ENCODE peak calls at places on chromosomes 3 and 15, in six cellular contexts. One of them, this sample, is unnamed.
A peak's percentile ranks its signal among the peaks of the same experiment; 100 is the strongest.

GRCh38 chr15:92365079-92365478 is 28.6 kb upstream of the ST8SIA2 start:
- DNase-seq in breast epithelium: no peak
- DNase-seq in psoas muscle: no peak
- DNase-seq in HL-60: no peak
- DNase-seq in tibial nerve: no peak
- DNase-seq in ascending aorta: no peak
- DNase-seq in this sample: no peak

GRCh38 chr3:65811050-65811766 is 227.5 kb downstream of the MAGI1 start:
- DNase-seq in breast epithelium: no peak
- DNase-seq in psoas muscle: no peak
- DNase-seq in HL-60: no peak
- DNase-seq in tibial nerve: no peak
- DNase-seq in ascending aorta: peak; percentile 66
- DNase-seq in this sample: peak; percentile 70

GRCh38 chr3:47057212-47057671 is 77.8 kb downstream of the NBEAL2 start:
- DNase-seq in breast epithelium: no peak
- DNase-seq in psoas muscle: no peak
- DNase-seq in HL-60: no peak
- DNase-seq in tibial nerve: no peak
- DNase-seq in ascending aorta: no peak
- DNase-seq in this sample: no peak

GRCh38 chr15:77162872-77163633 is 92.1 kb upstream of the TSPAN3 start:
- DNase-seq in breast epithelium: no peak
- DNase-seq in psoas muscle: no peak
- DNase-seq in HL-60: peak; percentile 54
- DNase-seq in tibial nerve: no peak
- DNase-seq in ascending aorta: no peak
- DNase-seq in this sample: no peak

GRCh38 chr3:39264053-39264452 is 15.8 kb downstream of the CX3CR1 start:
- DNase-seq in breast epithelium: no peak
- DNase-seq in psoas muscle: no peak
- DNase-seq in HL-60: peak; percentile 75
- DNase-seq in tibial nerve: no peak
- DNase-seq in ascending aorta: no peak
- DNase-seq in this sample: no peak

GRCh38 chr15:78950906-78951840 is 6.3 kb upstream of the CTSH start:
- DNase-seq in breast epithelium: no peak
- DNase-seq in psoas muscle: no peak
- DNase-seq in HL-60: no peak
- DNase-seq in tibial nerve: no peak
- DNase-seq in ascending aorta: no peak
- DNase-seq in this sample: no peak

GRCh38 chr15:64246364-64247189 is 83.8 kb upstream of the PPIB start:
- DNase-seq in breast epithelium: no peak
- DNase-seq in psoas muscle: no peak
- DNase-seq in HL-60: peak; percentile 48
- DNase-seq in tibial nerve: no peak
- DNase-seq in ascending aorta: no peak
- DNase-seq in this sample: no peak

GRCh38 chr3:187750041-187750512 is 4.8 kb upstream of the BCL6 start:
- DNase-seq in breast epithelium: peak; percentile 89
- DNase-seq in psoas muscle: peak; percentile 73
- DNase-seq in HL-60: no peak
- DNase-seq in tibial nerve: no peak
- DNase-seq in ascending aorta: no peak
- DNase-seq in this sample: no peak

GRCh38 chr3:13404625-13405452 is 15.3 kb downstream of the NUP210 start:
- DNase-seq in breast epithelium: no peak
- DNase-seq in psoas muscle: no peak
- DNase-seq in HL-60: no peak
- DNase-seq in tibial nerve: no peak
- DNase-seq in ascending aorta: no peak
- DNase-seq in this sample: no peak

GRCh38 chr3:62214850-62215249 is 158.5 kb downstream of the FEZF2 start:
- DNase-seq in breast epithelium: no peak
- DNase-seq in psoas muscle: no peak
- DNase-seq in HL-60: no peak
- DNase-seq in tibial nerve: no peak
- DNase-seq in ascending aorta: no peak
- DNase-seq in this sample: no peak

GRCh38 chr3:36895488-36896409 is 49.1 kb downstream of the TRANK1 start:
- DNase-seq in breast epithelium: no peak
- DNase-seq in psoas muscle: no peak
- DNase-seq in HL-60: no peak
- DNase-seq in tibial nerve: no peak
- DNase-seq in ascending aorta: no peak
- DNase-seq in this sample: no peak

GRCh38 chr15:71295242-71296031 is 180.2 kb downstream of the THSD4 start:
- DNase-seq in breast epithelium: no peak
- DNase-seq in psoas muscle: no peak
- DNase-seq in HL-60: no peak
- DNase-seq in tibial nerve: no peak
- DNase-seq in ascending aorta: peak; percentile 81
- DNase-seq in this sample: no peak

GRCh38 chr3:12015627-12016026 is 11.4 kb downstream of the SYN2 start:
- DNase-seq in breast epithelium: no peak
- DNase-seq in psoas muscle: no peak
- DNase-seq in HL-60: no peak
- DNase-seq in tibial nerve: no peak
- DNase-seq in ascending aorta: no peak
- DNase-seq in this sample: no peak

GRCh38 chr3:52777959-52778805 is 783 bp downstream of the ITIH1 start:
- DNase-seq in breast epithelium: peak; percentile 4
- DNase-seq in psoas muscle: no peak
- DNase-seq in HL-60: no peak
- DNase-seq in tibial nerve: peak; percentile 8
- DNase-seq in ascending aorta: peak; percentile 60
- DNase-seq in this sample: peak; percentile 61

DNA sequence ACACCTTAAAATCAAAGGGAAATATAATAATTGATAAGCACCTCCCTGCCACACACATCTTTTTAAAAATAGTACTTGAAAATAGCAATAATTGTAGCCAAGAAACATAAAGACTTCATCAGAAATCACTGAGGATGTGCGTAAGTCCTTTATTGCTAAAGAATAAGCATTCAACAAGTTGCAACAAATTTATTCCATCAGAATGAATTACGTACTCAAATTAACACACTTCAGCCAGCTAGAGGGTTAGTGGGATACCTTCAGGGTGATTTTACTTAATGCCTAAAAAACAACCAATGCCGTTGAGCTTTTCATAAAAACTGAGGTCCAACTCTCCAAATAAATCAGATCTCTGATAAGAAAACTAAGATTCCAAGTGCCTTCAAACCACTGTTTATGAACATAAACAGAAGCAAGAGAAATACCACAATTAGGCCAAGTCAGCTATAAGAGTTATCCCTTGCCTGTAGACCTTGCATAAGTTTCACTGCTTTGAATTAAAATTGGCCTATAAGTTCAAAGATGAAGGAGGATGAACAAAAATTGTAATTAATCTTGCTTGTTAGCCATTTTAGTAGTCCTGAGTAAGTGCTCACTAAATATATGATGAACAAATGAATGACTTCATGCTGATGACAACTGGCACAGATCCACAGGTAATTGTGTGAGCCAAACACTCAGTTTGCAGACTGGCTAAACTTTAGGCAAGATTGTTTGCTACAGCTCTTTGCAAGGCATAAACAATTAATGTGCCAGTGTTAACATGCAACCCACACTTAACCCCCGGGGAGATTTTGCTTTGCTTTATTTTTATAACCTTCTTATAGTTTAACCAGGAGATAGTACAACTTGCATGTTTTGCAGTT is 375.1 kb upstream of the THBS1 start:
- DNase-seq in breast epithelium: no peak
- DNase-seq in psoas muscle: no peak
- DNase-seq in HL-60: no peak
- DNase-seq in tibial nerve: no peak
- DNase-seq in ascending aorta: no peak
- DNase-seq in this sample: no peak
- H3K4me3 ChIP-seq in breast epithelium: no peak overlapping the region
- H3K4me3 ChIP-seq in psoas muscle: no peak overlapping the region
- H3K4me3 ChIP-seq in HL-60: no peak overlapping the region
- H3K4me3 ChIP-seq in tibial nerve: no peak overlapping the region
- H3K4me3 ChIP-seq in ascending aorta: no peak overlapping the region
- H3K4me3 ChIP-seq in this sample: no peak overlapping the region

GRCh38 chr3:126476166-126476975 is 680 bp upstream of the ZXDC start:
- DNase-seq in breast epithelium: peak; percentile 63
- DNase-seq in psoas muscle: peak; percentile 85
- DNase-seq in HL-60: peak; percentile 45
- DNase-seq in tibial nerve: peak; percentile 47
- DNase-seq in ascending aorta: peak; percentile 84
- DNase-seq in this sample: peak; percentile 86

GRCh38 chr3:126476976-126477330 is 1.3 kb upstream of the ZXDC start:
- DNase-seq in breast epithelium: no peak
- DNase-seq in psoas muscle: peak; percentile 48
- DNase-seq in HL-60: no peak
- DNase-seq in tibial nerve: no peak
- DNase-seq in ascending aorta: no peak
- DNase-seq in this sample: no peak

GRCh38 chr3:126475411-126476114 is at the start of gene ZXDC:
- DNase-seq in breast epithelium: peak; percentile 93
- DNase-seq in psoas muscle: peak; percentile 98
- DNase-seq in HL-60: peak; percentile 88
- DNase-seq in tibial nerve: peak; percentile 90
- DNase-seq in ascending aorta: peak; percentile 97
- DNase-seq in this sample: peak; percentile 97

GRCh38 chr3:126473292-126474168 is 2.2 kb downstream of the ZXDC start:
- DNase-seq in breast epithelium: no peak
- DNase-seq in psoas muscle: peak; percentile 14
- DNase-seq in HL-60: peak; percentile 36
- DNase-seq in tibial nerve: no peak
- DNase-seq in ascending aorta: no peak
- DNase-seq in this sample: no peak

DNA sequence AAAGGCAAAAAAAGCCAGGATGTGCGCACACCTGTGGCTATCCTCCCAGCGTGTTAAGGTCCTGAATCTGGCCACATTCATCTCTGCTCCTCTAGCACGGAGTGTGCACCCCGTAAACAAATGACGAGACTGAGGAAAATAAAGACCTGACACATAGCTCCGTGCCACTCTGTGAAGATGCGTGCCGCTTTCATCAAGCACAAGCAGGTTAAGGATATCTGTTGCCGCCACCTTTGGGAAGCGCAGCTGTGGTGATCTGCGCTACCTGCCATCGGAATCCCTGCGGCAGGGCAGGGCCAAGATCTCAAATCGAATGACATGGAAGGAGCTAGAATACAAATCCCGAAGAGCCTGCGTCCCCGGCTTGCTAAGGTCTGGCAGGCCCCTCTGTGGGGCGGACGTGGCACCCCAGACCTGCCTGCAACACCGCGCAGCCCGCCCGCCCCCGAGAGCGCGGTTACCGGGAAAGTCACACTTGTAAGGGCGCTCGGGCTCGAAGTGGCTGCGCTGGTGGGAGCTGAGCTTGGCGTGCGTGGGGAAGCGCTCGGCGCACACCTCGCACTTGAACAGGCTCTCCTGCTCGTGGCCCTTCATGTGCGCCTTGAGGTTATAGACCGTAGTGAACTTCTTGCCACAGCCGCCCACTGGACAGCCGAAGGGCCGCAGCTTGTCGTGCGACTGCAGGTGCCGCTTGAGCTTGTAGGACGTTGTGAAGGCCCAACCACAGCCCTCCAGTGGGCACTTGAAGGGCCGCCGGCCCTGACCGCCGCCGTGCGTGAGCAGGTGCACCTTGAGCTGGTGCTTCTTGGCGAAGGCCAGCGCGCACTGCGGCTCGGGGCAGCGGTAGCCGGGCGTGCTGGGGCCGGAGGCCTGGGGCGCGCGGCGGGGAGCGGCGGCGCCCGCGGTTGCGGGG is 937 bp downstream of the ZXDC start:
- DNase-seq in breast epithelium: peak; percentile 38
- DNase-seq in psoas muscle: peak; percentile 79
- DNase-seq in HL-60: peak; percentile 41
- DNase-seq in tibial nerve: no peak
- DNase-seq in ascending aorta: peak; percentile 74
- DNase-seq in this sample: peak; percentile 40
- TF ChIP-seq CTCF in breast epithelium: no peak
- TF ChIP-seq CTCF in psoas muscle: no peak
- TF ChIP-seq CTCF in HL-60: no peak
- TF ChIP-seq CTCF in tibial nerve: no peak
- TF ChIP-seq CTCF in ascending aorta: no peak
- TF ChIP-seq CTCF in this sample: peak; percentile 22

GRCh38 chr15:34266751-34267150 is 41.9 kb downstream of the EMC4 start:
- DNase-seq in breast epithelium: no peak
- DNase-seq in psoas muscle: no peak
- DNase-seq in HL-60: no peak
- DNase-seq in tibial nerve: no peak
- DNase-seq in ascending aorta: no peak
- DNase-seq in this sample: no peak
- H3K27ac ChIP-seq in breast epithelium: no peak overlapping the region
- H3K27ac ChIP-seq in psoas muscle: no peak overlapping the region
- H3K27ac ChIP-seq in HL-60: no peak overlapping the region
- H3K27ac ChIP-seq in tibial nerve: no peak overlapping the region
- H3K27ac ChIP-seq in ascending aorta: no peak overlapping the region
- H3K27ac ChIP-seq in this sample: no peak overlapping the region

DNA sequence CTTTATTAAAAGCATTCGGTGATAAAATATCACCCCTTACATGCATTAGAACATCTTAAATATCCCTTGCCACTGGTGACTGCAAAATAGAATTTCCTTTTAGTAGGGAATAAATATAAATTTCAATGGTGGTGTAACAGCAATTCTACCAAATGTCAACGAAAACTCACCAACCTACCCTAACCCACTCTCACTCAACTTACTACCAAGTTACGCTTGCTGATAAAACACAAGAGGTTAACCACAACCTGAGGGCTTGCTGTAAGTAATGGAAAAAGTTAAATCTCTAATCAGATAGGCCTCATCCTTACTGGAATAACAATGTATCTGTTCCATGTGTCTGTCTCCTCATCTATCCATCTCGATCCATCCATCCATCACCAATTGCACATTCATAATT is 274.7 kb downstream of the FOXP1 start:
- DNase-seq in breast epithelium: no peak
- DNase-seq in psoas muscle: no peak
- DNase-seq in HL-60: no peak
- DNase-seq in tibial nerve: no peak
- DNase-seq in ascending aorta: no peak
- DNase-seq in this sample: no peak
- H3K4me3 ChIP-seq in breast epithelium: no peak overlapping the region
- H3K4me3 ChIP-seq in psoas muscle: no peak overlapping the region
- H3K4me3 ChIP-seq in HL-60: no peak overlapping the region
- H3K4me3 ChIP-seq in tibial nerve: no peak overlapping the region
- H3K4me3 ChIP-seq in ascending aorta: no peak overlapping the region
- H3K4me3 ChIP-seq in this sample: no peak overlapping the region

DNA sequence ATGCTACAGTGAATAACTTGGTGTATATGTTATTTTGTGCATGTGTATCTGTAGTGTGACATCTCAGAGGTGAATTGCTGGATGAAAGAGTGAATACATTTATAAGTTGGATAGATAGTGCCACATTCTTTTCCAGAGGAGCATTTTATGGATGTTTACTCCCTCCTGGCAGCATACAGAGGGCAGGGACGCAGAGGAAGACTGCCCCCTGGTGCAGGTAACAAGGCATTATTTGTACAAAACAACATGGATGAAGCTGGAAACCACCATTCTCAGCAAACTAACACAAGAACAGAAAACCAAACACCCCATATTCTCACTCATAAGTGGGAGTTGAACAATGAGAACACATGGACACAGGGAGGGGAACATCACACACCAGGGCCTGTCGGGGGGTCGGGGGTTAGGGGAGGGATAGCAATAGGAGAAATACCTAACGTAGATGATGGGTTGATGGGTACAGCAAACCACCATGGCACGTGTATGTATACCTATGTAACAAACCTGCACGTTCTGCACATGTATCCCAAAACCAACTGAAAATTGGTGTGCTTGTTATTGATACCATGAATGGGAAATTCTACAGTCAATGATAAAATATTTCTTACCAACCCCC is 57.9 kb upstream of the CTXND1 start:
- DNase-seq in breast epithelium: no peak
- DNase-seq in psoas muscle: no peak
- DNase-seq in HL-60: no peak
- DNase-seq in tibial nerve: no peak
- DNase-seq in ascending aorta: no peak
- DNase-seq in this sample: no peak
- TF ChIP-seq CTCF in breast epithelium: no peak
- TF ChIP-seq CTCF in psoas muscle: peak; percentile 35
- TF ChIP-seq CTCF in HL-60: no peak
- TF ChIP-seq CTCF in tibial nerve: peak; percentile 12
- TF ChIP-seq CTCF in ascending aorta: peak; percentile 44
- TF ChIP-seq CTCF in this sample: peak; percentile 20